ENCODE peak calls at places on chromosomes 3 and 15, in six cellular contexts. L is tibial artery, U is RWPE1, T is astrocyte of the cerebellum, Z is Caco-2, A is heart right ventricle. F is an unnamed sample.

GRCh38 chr15:55969582-55969981 is 23.8 kb downstream of the NEDD4 start:
- DNase-seq in L (no peak), U (no peak), T (no peak), Z (no peak), A (no peak), F (no peak)

GRCh38 chr3:151379083-151379734 is 5.3 kb downstream of the P2RY12 start:
- DNase-seq in L (no peak), U (peak; percentile 10), T (no peak), Z (peak; percentile 50), A (peak; percentile 16), F (peak; percentile 72)

GRCh38 chr3:141064255-141064926 is 13.2 kb downstream of the SPSB4 start:
- DNase-seq in L (no peak), U (no peak), T (no peak), Z (no peak), A (no peak), F (no peak)

GRCh38 chr3:32009101-32009500 is 27.6 kb downstream of the ZNF860 start:
- DNase-seq in L (no peak), U (peak; percentile 25), T (no peak), Z (no peak), A (no peak), F (no peak)

GRCh38 chr3:136929984-136930671 is 27.7 kb upstream of the IL20RB start:
- DNase-seq in L (peak; percentile 70), U (peak; percentile 37), T (no peak), Z (no peak), A (peak; percentile 25), F (no peak)

GRCh38 chr3:34683851-34684250 is 885.4 kb downstream of the PDCD6IP start:
- DNase-seq in L (peak; percentile 71), U (no peak), T (peak; percentile 16), Z (peak; percentile 75), A (peak; percentile 56), F (peak; percentile 75)

GRCh38 chr15:52254331-52254730 is 41.3 kb downstream of the MYO5C start:
- DNase-seq in L (no peak), U (no peak), T (no peak), Z (no peak), A (no peak), F (no peak)

GRCh38 chr3:34777361-34777760 is 862.0 kb upstream of the ARPP21 start:
- DNase-seq in L (no peak), U (no peak), T (no peak), Z (no peak), A (no peak), F (no peak)

GRCh38 chr3:28836199-28836598 is 444.7 kb upstream of the RBMS3 start:
- DNase-seq in L (no peak), U (no peak), T (no peak), Z (no peak), A (no peak), F (no peak)

GRCh38 chr3:134652886-134653630 is 2.2 kb upstream of the KY start:
- DNase-seq in L (no peak), U (no peak), T (no peak), Z (no peak), A (no peak), F (no peak)

GRCh38 chr3:179955798-179956197 is 80.9 kb downstream of the PEX5L start:
- DNase-seq in L (no peak), U (no peak), T (no peak), Z (no peak), A (no peak), F (no peak)

GRCh38 chr3:32996755-32997091 is 45.3 kb downstream of the CCR4 start:
- DNase-seq in L (no peak), U (no peak), T (no peak), Z (no peak), A (no peak), F (no peak)

GRCh38 chr3:109155828-109156227 is 19.3 kb downstream of the C3orf85 start:
- DNase-seq in L (no peak), U (no peak), T (no peak), Z (no peak), A (no peak), F (no peak)

GRCh38 chr3:44892689-44893088 is 18.3 kb downstream of the TGM4 start:
- DNase-seq in L (no peak), U (no peak), T (no peak), Z (no peak), A (no peak), F (no peak)

GRCh38 chr15:81380668-81381067 is 6.7 kb upstream of the TMC3 start:
- DNase-seq in L (no peak), U (no peak), T (no peak), Z (no peak), A (no peak), F (no peak)

GRCh38 chr15:50884583-50884982 is 23.9 kb upstream of the AP4E1 start:
- DNase-seq in L (no peak), U (peak; percentile 67), T (no peak), Z (no peak), A (no peak), F (no peak)

GRCh38 chr15:92683511-92683834 is 27.9 kb upstream of the FAM174B start:
- DNase-seq in L (no peak), U (no peak), T (peak; percentile 69), Z (peak; percentile 60), A (peak; percentile 28), F (peak; percentile 64)

GRCh38 chr3:141000691-141001090 is 50.5 kb upstream of the SPSB4 start:
- DNase-seq in L (no peak), U (no peak), T (no peak), Z (peak; percentile 32), A (no peak), F (no peak)

DNA sequence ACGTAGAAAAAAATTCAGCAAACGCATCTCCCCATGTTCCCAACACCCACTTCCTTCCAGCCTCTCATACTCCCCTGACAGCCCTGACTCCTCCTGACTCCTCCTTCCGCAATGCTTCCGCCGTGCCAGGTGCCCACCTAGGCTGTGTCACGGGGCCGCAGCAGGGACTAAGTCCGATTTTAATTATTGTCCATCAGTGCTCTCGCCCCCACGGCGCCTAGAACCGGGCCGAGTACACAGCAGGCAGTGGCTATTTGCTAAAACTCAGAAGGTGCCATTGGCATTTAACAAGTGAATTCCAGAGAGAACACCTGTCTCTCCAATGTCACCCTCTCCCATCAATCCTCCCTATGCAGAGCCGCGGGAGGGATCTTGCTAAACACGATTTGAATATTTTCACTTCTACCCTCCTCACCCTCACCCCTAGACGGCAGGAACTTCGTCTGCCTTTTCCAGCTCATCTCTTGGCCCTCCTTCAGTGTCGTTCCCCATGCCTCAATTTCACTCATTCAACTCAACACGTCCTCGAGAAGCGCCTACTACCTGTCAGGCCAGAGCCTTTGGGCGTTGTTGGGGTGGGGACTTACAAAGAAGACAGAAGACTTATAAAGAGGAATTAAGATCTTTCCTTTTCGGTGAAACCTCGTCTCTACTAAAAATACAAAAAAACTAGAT is 11.5 kb upstream of the SHF start:
- DNase-seq in L (no peak), U (no peak), T (no peak), Z (peak; percentile 24), A (no peak), F (no peak)
- TF ChIP-seq CTCF in L (no peak), U (peak; percentile 29), T (no peak), Z (no peak), A (no peak), F (no peak)

GRCh38 chr3:71688121-71688520 is 37.1 kb downstream of the EIF4E3 start:
- DNase-seq in L (no peak), U (no peak), T (no peak), Z (peak; percentile 46), A (no peak), F (no peak)

GRCh38 chr3:71685686-71686085 is 39.5 kb downstream of the EIF4E3 start:
- DNase-seq in L (no peak), U (no peak), T (no peak), Z (no peak), A (no peak), F (no peak)

GRCh38 chr3:71690222-71690821 is 34.9 kb downstream of the EIF4E3 start:
- DNase-seq in L (no peak), U (peak; percentile 51), T (no peak), Z (no peak), A (no peak), F (no peak)

GRCh38 chr3:71692139-71692538 is 33.1 kb downstream of the EIF4E3 start:
- DNase-seq in L (no peak), U (no peak), T (no peak), Z (no peak), A (no peak), F (no peak)

DNA sequence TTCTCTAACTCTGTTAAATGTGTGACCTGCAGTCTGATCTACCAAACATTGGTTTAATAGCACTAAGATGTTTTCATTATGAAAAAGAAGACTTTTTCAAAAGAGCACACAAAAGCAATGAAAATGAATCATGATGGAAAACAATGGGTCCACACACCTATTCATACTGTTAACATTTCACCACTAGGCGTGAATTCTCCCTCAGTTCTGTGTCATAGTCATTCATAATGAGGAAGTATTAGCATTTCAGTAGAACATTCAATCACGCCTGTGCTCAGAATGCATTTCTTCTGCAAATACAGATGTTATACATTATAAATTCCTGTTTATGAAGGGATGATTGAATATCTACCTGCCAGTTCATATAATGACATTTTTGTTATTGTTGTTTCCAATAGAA is 35.9 kb downstream of the EIF4E3 start:
- DNase-seq in L (no peak), U (peak; percentile 42), T (no peak), Z (no peak), A (no peak), F (no peak)
- TF ChIP-seq CTCF in L (no peak), U (no peak), T (no peak), Z (no peak), A (no peak), F (no peak)

DNA sequence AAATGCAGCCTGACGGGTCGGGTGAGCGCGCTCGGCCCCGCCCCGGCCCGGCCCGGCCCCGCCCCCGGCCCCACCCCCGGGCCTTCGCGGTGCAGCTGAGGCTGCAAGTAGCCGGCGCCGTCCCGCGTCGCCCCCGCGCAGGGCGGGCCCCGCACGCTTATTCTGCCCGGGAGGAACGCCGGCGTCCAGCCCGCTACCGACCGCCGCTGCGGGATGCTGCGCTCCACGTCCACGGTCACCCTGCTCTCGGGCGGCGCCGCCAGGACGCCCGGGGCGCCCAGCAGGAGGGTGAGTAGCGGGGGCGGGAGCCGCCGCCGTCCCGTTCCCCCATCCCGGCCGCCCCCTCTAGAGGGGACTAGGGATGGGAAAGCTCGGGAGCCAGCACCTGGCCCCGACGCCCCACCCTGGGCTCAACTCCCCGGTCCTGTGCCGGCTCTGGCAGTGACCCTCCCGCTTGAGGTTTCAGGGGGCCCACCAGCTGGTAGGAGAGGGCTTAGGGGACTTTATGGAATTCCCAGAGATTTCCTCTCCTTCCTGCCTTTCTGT is at the start of gene MYZAP:
- DNase-seq in L (peak; percentile 73), U (peak; percentile 85), T (no peak), Z (peak; percentile 81), A (peak; percentile 74), F (peak; percentile 78)
- TF ChIP-seq CTCF in L (no peak), U (no peak), T (no peak), Z (no peak), A (no peak), F (no peak)

DNA sequence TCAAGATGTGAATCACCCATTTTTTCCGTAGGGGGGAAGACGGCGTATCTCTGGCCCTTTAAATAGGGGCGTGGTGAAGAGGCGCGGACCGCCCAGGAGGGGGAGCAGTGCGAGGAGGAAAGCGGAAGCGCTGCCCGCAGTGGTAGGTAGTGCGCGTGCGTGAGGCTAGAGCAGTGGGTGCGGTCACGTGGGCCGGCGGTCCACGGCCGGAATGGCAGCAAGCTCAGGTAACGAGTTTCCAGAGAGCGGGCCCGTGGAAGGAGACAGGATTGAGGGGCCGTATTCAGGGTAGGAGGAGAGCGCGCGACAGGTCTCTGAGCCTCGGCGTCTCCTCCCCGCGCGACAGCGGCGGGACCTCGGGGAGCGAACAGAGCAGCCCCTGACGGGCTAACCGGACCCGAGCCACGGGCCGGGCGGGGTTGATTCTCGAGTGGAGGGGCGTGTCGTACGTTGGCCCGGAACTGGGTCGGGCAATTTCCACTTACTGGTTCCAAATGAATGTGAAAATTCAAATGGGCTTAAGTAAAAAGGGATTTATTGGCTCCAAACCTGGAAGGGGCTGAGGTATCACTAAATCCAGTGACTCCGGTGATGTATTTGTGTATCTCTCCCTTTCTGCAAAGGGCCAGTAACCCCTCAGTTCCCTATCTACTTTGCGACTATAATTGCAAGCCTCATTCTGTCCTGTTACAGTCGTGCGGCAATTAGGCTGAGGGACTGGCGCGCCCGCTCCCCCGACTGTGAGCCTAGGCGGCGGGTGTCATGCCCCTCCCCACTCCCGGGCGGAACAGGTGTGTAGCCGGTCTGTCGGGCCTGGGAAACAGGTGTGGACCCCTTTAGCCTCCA is at the start of gene VPS8:
- DNase-seq in L (peak; percentile 97), U (peak; percentile 97), T (peak; percentile 88), Z (peak; percentile 96), A (peak; percentile 96), F (peak; percentile 96)
- TF ChIP-seq CTCF in L (peak; percentile 56), U (peak; percentile 28), T (peak; percentile 51), Z (peak; percentile 69), A (peak; percentile 82), F (peak; percentile 52)